ENCODE peak calls at places on chromosomes 6 and 20, in five cellular contexts. S is uterus, X is suprapubic skin, R is heart left ventricle, U is spleen. T is an unnamed sample. For H3K36me3, the result is how much of the 10 kb centered on the place peaks cover.

GRCh38 chr20:31608256-31608980 is 3.3 kb downstream of the ID1 start:
- DNase-seq in S (peak), X (peak), R (peak), U (peak), T (peak)

GRCh38 chr6:144349690-144350132 is 64.6 kb downstream of the UTRN start:
- DNase-seq in S (no peak), X (no peak), R (no peak), U (no peak), T (no peak)

GRCh38 chr6:155013457-155013876 is 18.4 kb downstream of the TIAM2 start:
- DNase-seq in S (no peak), X (no peak), R (no peak), U (no peak), T (no peak)

GRCh38 chr20:20465259-20465658 is 97.4 kb downstream of the INSM1 start:
- DNase-seq in S (no peak), X (no peak), R (no peak), U (no peak), T (no peak)

GRCh38 chr6:119034827-119035458 is 43.5 kb downstream of the FAM184A start:
- DNase-seq in S (no peak), X (no peak), R (no peak), U (no peak), T (peak)

GRCh38 chr20:25178563-25179438 is 16.7 kb upstream of the ENTPD6 start:
- DNase-seq in S (peak), X (no peak), R (no peak), U (no peak), T (peak)

GRCh38 chr20:23160536-23161243 is 74.6 kb upstream of the CD93 start:
- DNase-seq in S (no peak), X (no peak), R (no peak), U (no peak), T (no peak)

GRCh38 chr6:149940673-149940984 is 1.2 kb upstream of the ULBP2 start:
- DNase-seq in S (no peak), X (peak), R (no peak), U (no peak), T (no peak)

GRCh38 chr6:63764318-63764916 is 128.8 kb downstream of the PHF3 start:
- DNase-seq in S (no peak), X (no peak), R (no peak), U (no peak), T (no peak)

GRCh38 chr20:54284928-54285704 is 77.2 kb downstream of the PFDN4 start:
- DNase-seq in S (no peak), X (no peak), R (no peak), U (no peak), T (no peak)

GRCh38 chr6:37260063-37260843 is 2.3 kb upstream of the TMEM217 start:
- DNase-seq in S (no peak), X (no peak), R (no peak), U (no peak), T (no peak)

GRCh38 chr20:3316131-3316530 is 77.1 kb upstream of the SLC4A11 start:
- DNase-seq in S (no peak), X (no peak), R (no peak), U (no peak), T (peak)
- H3K27ac ChIP-seq in S (no peak), X (peak), R (no peak), U (no peak), T (peak)

GRCh38 chr6:41371461-41371991 is 36.1 kb downstream of the NCR2 start:
- DNase-seq in S (peak), X (no peak), R (peak), U (peak), T (peak)
- TF ChIP-seq CTCF in S (peak), X (no peak), R (no peak), U (no peak), T (peak)

GRCh38 chr6:166739655-166740318 is 112.7 kb upstream of the RPS6KA2 start:
- DNase-seq in S (no peak), X (peak), R (no peak), U (no peak), T (no peak)

GRCh38 chr6:166738778-166739654 is 112.0 kb upstream of the RPS6KA2 start:
- DNase-seq in S (no peak), X (no peak), R (no peak), U (no peak), T (no peak)

GRCh38 chr6:166737231-166737630 is 110.2 kb upstream of the RPS6KA2 start:
- DNase-seq in S (no peak), X (peak), R (no peak), U (no peak), T (no peak)

GRCh38 chr6:166736606-166737005 is 109.6 kb upstream of the RPS6KA2 start:
- DNase-seq in S (no peak), X (peak), R (no peak), U (no peak), T (no peak)

GRCh38 chr6:166738361-166738760 is 111.3 kb upstream of the RPS6KA2 start:
- DNase-seq in S (no peak), X (peak), R (no peak), U (no peak), T (no peak)
- H3K36me3 ChIP-seq in S (under half), X (under half), R (under half), U (under half), T (under half)

GRCh38 chr6:20412674-20413073 is 11.0 kb downstream of the E2F3 start:
- DNase-seq in S (no peak), X (no peak), R (no peak), U (no peak), T (no peak)

GRCh38 chr6:20416063-20416454 is 14.4 kb downstream of the E2F3 start:
- DNase-seq in S (no peak), X (no peak), R (no peak), U (no peak), T (no peak)

GRCh38 chr6:20415304-20416062 is 13.8 kb downstream of the E2F3 start:
- DNase-seq in S (no peak), X (no peak), R (no peak), U (no peak), T (no peak)

GRCh38 chr6:20413826-20414225 is 12.1 kb downstream of the E2F3 start:
- DNase-seq in S (no peak), X (no peak), R (no peak), U (no peak), T (no peak)

GRCh38 chr6:20414711-20415110 is 13.0 kb downstream of the E2F3 start:
- DNase-seq in S (no peak), X (no peak), R (no peak), U (no peak), T (no peak)
- H3K27ac ChIP-seq in S (no peak), X (no peak), R (no peak), U (no peak), T (no peak)

GRCh38 chr20:37075932-37076685 is 19.7 kb downstream of the RBL1 start:
- DNase-seq in S (no peak), X (no peak), R (no peak), U (no peak), T (no peak)

GRCh38 chr20:37077009-37077408 is 18.8 kb downstream of the RBL1 start:
- DNase-seq in S (no peak), X (no peak), R (no peak), U (no peak), T (no peak)

GRCh38 chr20:37081717-37082289 is 14.0 kb downstream of the RBL1 start:
- DNase-seq in S (no peak), X (no peak), R (no peak), U (no peak), T (peak)
- TF ChIP-seq CTCF in S (no peak), X (no peak), R (no peak), U (no peak), T (no peak)

GRCh38 chr20:13813910-13814309 is 29.1 kb downstream of the NDUFAF5 start:
- DNase-seq in S (no peak), X (no peak), R (no peak), U (no peak), T (no peak)
- H3K36me3 ChIP-seq in S (under half), X (half or more), R (under half), U (under half), T (half or more)

GRCh38 chr6:113776998-113777397 is 80.1 kb upstream of the MARCKS start:
- DNase-seq in S (no peak), X (no peak), R (no peak), U (no peak), T (no peak)
- H3K27ac ChIP-seq in S (no peak), X (no peak), R (no peak), U (no peak), T (no peak)

GRCh38 chr6:24887520-24887919 is 48.2 kb downstream of the RIPOR2 start:
- DNase-seq in S (no peak), X (no peak), R (no peak), U (no peak), T (no peak)
- TF ChIP-seq CTCF in S (no peak), X (no peak), R (no peak), U (no peak), T (no peak)

T was measured in thyroid gland.